ENCODE peak calls at places on chromosomes 6 and 20, in five cellular contexts. B is GM12878, E is HepG2, X is GM23338, G is K562. D is an unnamed sample.

GRCh38 chr20:61218886-61219480 is 33.1 kb upstream of the CDH4 start:
- DNase-seq in B (no peak), E (no peak), X (no peak), G (no peak), D (no peak)

GRCh38 chr6:18155273-18155863 is at the start of gene KDM1B:
- DNase-seq in B (peak), E (peak), X (peak), G (peak), D (peak)

GRCh38 chr6:84249724-84250123 is 22.3 kb upstream of the CEP162 start:
- DNase-seq in B (no peak), E (no peak), X (no peak), G (no peak), D (no peak)

GRCh38 chr20:35467339-35468224 is 12.2 kb downstream of the CEP250 start:
- DNase-seq in B (no peak), E (peak), X (no peak), G (no peak), D (peak)

GRCh38 chr6:98137391-98137790 is 697.0 kb upstream of the POU3F2 start:
- DNase-seq in B (no peak), E (no peak), X (no peak), G (no peak), D (no peak)

GRCh38 chr20:62214067-62214466 is 6.0 kb downstream of the HRH3 start:
- DNase-seq in B (no peak), E (no peak), X (no peak), G (no peak), D (no peak)

GRCh38 chr6:109237082-109237985 is 142.0 kb downstream of the CEP57L1 start:
- DNase-seq in B (no peak), E (no peak), X (no peak), G (peak), D (no peak)

GRCh38 chr6:65545920-65546319 is 161.1 kb downstream of the EYS start:
- DNase-seq in B (no peak), E (no peak), X (no peak), G (no peak), D (no peak)

GRCh38 chr6:119879731-119880130 is 530.2 kb upstream of the MAN1A1 start:
- DNase-seq in B (no peak), E (no peak), X (no peak), G (no peak), D (no peak)

GRCh38 chr20:52593634-52594033 is 378.5 kb upstream of the TSHZ2 start:
- DNase-seq in B (no peak), E (no peak), X (no peak), G (no peak), D (no peak)

GRCh38 chr6:43734294-43734665 is 35.7 kb upstream of the VEGFA start:
- DNase-seq in B (no peak), E (no peak), X (no peak), G (no peak), D (no peak)

GRCh38 chr6:126905917-126906316 is 212.6 kb upstream of the RSPO3 start:
- DNase-seq in B (no peak), E (no peak), X (no peak), G (no peak), D (no peak)

GRCh38 chr6:157625764-157626163 is 197.3 kb upstream of the SNX9 start:
- DNase-seq in B (no peak), E (no peak), X (no peak), G (no peak), D (no peak)

GRCh38 chr20:11544029-11544678 is 373.5 kb upstream of the BTBD3 start:
- DNase-seq in B (peak), E (peak), X (peak), G (no peak), D (peak)

GRCh38 chr6:112037783-112038216 is 16.1 kb upstream of the CCN6 start:
- DNase-seq in B (no peak), E (no peak), X (no peak), G (no peak), D (peak)

GRCh38 chr6:111819458-111819857 is 53.8 kb downstream of the FYN start:
- DNase-seq in B (no peak), E (no peak), X (no peak), G (no peak), D (no peak)

GRCh38 chr6:8131265-8131897 is 29.0 kb upstream of the EEF1E1 start:
- DNase-seq in B (no peak), E (peak), X (peak), G (peak), D (peak)

GRCh38 chr6:111789593-111789992 is 83.7 kb downstream of the FYN start:
- DNase-seq in B (no peak), E (no peak), X (no peak), G (no peak), D (no peak)

GRCh38 chr20:8473459-8473858 is 341.4 kb downstream of the PLCB1 start:
- DNase-seq in B (no peak), E (no peak), X (no peak), G (no peak), D (no peak)

GRCh38 chr20:25067102-25067987 is 9.4 kb upstream of the ACSS1 start:
- DNase-seq in B (no peak), E (no peak), X (no peak), G (no peak), D (no peak)

GRCh38 chr6:53910834-53911233 is 116.0 kb downstream of the LRRC1 start:
- DNase-seq in B (no peak), E (no peak), X (no peak), G (no peak), D (no peak)

GRCh38 chr6:41805830-41806774 is 18.6 kb downstream of the TOMM6 start:
- DNase-seq in B (no peak), E (no peak), X (no peak), G (no peak), D (no peak)

GRCh38 chr6:16154904-16155303 is 26.0 kb downstream of the MYLIP start:
- DNase-seq in B (no peak), E (no peak), X (no peak), G (no peak), D (no peak)

GRCh38 chr6:17086469-17086868 is 15.4 kb upstream of the STMND1 start:
- DNase-seq in B (no peak), E (peak), X (peak), G (peak), D (peak)

GRCh38 chr20:10910535-10911239 is 236.9 kb upstream of the JAG1 start:
- DNase-seq in B (no peak), E (no peak), X (peak), G (no peak), D (no peak)

GRCh38 chr20:36399147-36399968 is 93.2 kb downstream of the DLGAP4 start:
- DNase-seq in B (no peak), E (peak), X (peak), G (peak), D (peak)

GRCh38 chr6:168369776-168370175 is 50.2 kb upstream of the DACT2 start:
- DNase-seq in B (no peak), E (no peak), X (no peak), G (no peak), D (no peak)

GRCh38 chr6:25963426-25964123 is 973 bp downstream of the TRIM38 start:
- DNase-seq in B (no peak), E (no peak), X (peak), G (peak), D (no peak)

GRCh38 chr6:25959890-25960531 is 2.6 kb upstream of the TRIM38 start:
- DNase-seq in B (no peak), E (no peak), X (no peak), G (no peak), D (no peak)

GRCh38 chr6:25960689-25961088 is 1.9 kb upstream of the TRIM38 start:
- DNase-seq in B (no peak), E (no peak), X (no peak), G (no peak), D (no peak)

GRCh38 chr6:25961619-25962367 is 809 bp upstream of the TRIM38 start:
- DNase-seq in B (no peak), E (peak), X (peak), G (peak), D (peak)

DNA sequence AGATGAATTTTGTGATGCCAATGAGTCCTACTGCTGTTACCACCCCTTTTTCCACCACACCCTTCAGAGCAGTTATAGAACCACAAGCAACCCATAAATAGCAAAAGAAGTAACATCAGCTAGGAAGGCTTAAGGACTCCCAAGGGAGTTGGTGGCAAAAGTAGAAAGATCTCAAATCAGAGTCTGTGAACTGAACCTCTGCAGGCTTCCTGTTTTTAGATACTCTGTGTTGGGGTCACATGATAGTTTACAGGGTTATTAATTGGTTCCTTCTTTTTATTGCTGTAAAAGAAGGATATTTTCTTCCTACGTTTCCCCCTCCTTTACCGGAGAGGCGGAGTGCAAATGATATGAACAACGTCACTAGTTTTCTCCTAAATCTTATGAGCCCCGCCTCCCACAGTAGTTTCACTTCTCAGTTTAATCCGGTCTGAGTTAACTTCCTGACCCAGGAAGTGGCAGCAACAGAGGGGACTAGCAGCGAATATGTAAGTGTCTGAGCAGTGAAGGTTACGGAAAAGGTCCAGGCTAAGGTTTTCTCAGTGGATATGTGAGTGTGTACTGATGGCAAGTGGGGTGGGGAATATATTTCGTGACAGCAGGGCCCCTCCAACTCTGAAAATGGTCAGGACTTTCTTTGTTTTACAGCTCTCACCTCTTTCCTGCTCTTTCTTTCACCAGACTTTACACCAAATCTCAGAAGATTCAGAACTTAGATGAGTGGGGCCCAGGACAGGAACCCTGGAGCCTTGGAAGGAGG is at the start of gene TRIM38:
- DNase-seq in B (peak), E (peak), X (peak), G (peak), D (peak)
- TF ChIP-seq JUNB in B (no peak), E (no peak), X (no peak), G (no peak), D (no peak)

DNA sequence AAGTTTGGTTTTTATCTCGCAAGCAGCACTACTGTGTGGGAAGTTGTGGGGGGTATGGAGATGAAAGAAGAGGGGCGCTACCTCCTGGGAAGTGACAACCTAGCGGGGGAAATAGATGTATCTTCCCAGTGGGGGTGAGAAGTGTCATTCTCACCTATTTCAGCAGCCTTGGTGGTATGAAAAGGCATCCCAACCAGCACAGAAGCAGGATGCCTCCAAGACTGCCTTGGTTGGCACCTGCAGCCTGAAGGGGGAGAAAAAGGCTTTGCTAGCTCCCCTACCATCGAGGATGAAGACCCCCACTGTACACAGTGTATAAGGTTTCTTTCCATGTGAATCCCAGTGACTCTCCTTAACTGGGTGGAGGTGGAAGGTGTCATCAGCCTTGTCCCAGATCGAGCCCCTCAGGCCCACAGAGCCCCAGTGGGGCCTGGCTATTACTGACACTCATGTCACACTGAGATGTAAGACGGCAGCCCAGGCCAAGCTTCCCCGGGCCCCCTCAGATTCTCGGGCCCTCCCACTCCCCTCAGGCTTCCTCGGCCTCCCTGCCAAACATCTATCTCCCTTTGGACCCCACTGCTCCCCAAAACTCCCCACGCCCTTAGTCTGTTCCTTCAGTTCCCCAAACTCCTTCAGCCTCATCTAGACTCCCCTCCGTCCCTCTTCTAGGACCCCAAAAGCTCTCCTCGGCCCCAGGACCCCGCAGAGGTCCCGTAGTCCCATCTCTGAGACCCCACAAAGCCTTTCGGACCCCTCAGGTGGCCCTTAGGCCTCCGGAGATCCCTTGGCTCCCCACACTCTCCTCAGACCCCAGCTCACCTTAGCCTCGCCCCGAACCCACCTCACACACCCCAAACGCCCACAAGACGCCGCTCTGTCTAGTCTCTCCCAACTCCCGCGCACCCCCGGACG is 688 bp downstream of the COMMD7 start:
- DNase-seq in B (no peak), E (no peak), X (peak), G (no peak), D (no peak)
- TF ChIP-seq JUNB in B (no peak), E (no peak), X (no peak), G (no peak), D (no peak)

GRCh38 chr6:161255518-161255917 is 18.3 kb downstream of the AGPAT4 start:
- DNase-seq in B (no peak), E (no peak), X (no peak), G (peak), D (no peak)

GRCh38 chr6:161254754-161255253 is 19.1 kb downstream of the AGPAT4 start:
- DNase-seq in B (no peak), E (no peak), X (no peak), G (peak), D (no peak)

GRCh38 chr6:161251345-161251744 is 22.5 kb downstream of the AGPAT4 start:
- DNase-seq in B (no peak), E (no peak), X (no peak), G (no peak), D (no peak)

GRCh38 chr6:161256390-161256789 is 17.5 kb downstream of the AGPAT4 start:
- DNase-seq in B (no peak), E (no peak), X (no peak), G (no peak), D (no peak)

DNA sequence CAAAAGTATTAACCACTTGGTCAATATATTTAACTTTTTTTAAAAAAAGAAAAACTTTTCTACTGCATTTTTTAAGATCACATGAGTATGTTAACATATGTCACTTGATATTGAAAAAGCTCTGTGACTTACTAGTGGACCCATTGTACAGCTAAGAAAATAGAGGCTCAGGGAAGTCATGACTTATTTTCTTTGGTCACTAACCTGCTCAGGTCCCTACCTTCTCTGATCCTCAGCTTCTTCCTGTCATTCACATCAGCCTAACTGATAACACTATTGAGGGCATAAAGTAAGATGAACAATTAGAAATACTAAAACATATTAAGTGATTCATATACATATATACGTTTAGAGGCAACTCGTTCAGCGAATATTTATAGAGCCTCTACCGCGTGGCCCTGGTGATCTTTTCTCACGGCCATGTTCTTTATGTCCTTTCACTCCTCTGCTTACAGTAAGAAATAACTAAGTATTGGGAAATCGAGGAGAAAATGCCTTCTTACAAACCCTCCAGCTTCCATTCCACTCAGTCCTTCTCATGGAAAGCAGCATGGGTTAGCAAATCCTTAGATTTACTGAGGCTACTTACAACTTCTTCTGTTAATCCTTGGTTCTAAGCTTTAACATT is 19.6 kb downstream of the AGPAT4 start:
- DNase-seq in B (no peak), E (no peak), X (no peak), G (peak), D (no peak)
- TF ChIP-seq JUNB in B (no peak), E (no peak), X (no peak), G (no peak), D (no peak)

GRCh38 chr6:118263929-118264486 is 284.1 kb upstream of the PLN start:
- DNase-seq in B (no peak), E (peak), X (peak), G (no peak), D (peak)
- TF ChIP-seq JUNB in B (no peak), E (no peak), X (no peak), G (no peak), D (no peak)

DNA sequence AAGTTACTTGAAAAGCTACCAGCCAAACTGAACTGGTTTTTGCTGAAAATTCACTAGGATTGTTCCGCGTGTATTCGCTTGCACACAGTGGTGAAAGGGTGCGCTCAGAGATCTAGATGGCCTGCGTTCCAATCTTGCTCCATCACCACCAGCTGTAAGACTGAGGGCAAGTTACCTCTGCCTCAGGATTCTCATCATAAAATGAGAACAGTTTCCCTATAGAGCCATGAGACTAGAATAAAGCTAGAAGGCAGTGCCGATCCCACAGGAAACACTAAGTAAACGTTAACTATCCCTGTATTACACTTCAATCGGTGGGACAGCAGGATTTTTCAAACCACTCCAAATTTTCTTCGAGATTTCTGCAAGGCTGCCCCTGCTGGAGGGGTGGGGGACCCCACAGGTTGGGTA is 838 bp downstream of the AHCY start:
- DNase-seq in B (no peak), E (peak), X (peak), G (peak), D (peak)
- TF ChIP-seq JUNB in B (no peak), E (no peak), X (no peak), G (no peak), D (no peak)

GRCh38 chr20:58709703-58710039 is 17.1 kb downstream of the NPEPL1 start:
- DNase-seq in B (no peak), E (no peak), X (no peak), G (no peak), D (no peak)
- TF ChIP-seq JUNB in B (no peak), E (no peak), X (no peak), G (no peak), D (no peak)

DNA sequence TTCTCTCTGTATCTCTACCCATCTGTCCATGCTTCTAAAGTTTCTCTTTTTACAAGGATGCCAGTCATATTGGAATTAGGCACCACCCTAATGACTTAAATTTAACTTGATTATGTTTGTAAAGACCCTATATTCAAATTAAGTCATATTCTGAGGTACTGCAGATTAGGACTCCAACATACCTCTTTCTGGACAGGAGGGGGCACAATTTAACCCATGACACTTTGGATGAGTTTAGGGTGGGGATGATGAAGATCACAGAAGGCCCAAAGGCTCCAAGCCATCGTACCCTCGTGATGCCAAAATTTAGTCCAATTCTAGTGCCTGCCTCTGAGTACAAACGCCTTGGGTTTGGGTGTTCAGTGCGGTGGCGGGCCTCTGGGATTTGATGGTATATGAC is 15.0 kb upstream of the NKX2-2 start:
- DNase-seq in B (no peak), E (no peak), X (peak), G (no peak), D (no peak)
- TF ChIP-seq JUNB in B (no peak), E (no peak), X (no peak), G (no peak), D (no peak)

GRCh38 chr20:15763344-15763743 is 809.9 kb downstream of the KIF16B start:
- DNase-seq in B (no peak), E (no peak), X (no peak), G (no peak), D (no peak)
- TF ChIP-seq JUNB in B (no peak), E (no peak), X (no peak), G (no peak), D (no peak)

GRCh38 chr20:51382986-51383821 is 159.3 kb downstream of the NFATC2 start:
- DNase-seq in B (no peak), E (no peak), X (no peak), G (no peak), D (no peak)
- TF ChIP-seq JUNB in B (no peak), E (no peak), X (no peak), G (no peak), D (no peak)

DNA sequence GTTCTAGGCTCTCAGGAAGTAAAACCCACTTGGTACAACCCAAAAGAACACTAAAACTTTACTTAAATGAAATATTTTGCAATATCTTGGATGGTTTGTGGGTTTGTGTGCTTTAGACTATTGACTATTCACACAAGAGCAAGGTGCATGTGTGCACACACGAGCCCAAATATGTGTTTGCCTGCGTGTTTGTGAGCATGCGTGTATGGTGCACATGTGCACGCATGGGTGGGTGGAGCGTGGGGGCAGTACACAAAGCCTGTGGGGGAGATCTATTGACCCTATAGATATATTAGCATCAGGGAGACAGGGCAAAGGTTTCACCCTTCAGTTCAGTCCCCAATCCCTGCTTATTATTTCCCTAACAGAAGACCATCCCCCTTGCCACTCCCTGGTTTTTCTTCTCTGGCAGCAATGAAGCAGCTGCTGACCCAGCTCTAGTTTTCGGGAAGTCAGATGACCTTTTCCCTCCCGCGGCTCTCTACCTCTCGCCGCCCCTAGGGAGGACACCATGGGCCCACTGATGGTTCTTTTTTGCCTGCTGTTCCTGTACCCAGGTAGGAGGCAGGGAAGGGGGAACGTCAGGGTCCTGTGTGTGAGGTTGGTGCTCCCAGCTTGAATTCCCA is at the start of gene C2:
- DNase-seq in B (no peak), E (peak), X (no peak), G (no peak), D (no peak)
- TF ChIP-seq JUNB in B (no peak), E (no peak), X (no peak), G (no peak), D (no peak)